ENCODE peak calls at places on chromosomes 7 and 10, in six cellular contexts. U is amniotic stem cell; H is upper lobe of right lung; C is small intestine; Y is stimulated activated CD8-positive, alpha-beta memory T cell treated with anti-CD3 and anti-CD28 coated beads, Interleukin-7, amount 100 ng/mL, for 24 hours; D is HCEC 1CT. E is an unnamed sample.

GRCh38 chr7:22176791-22177412 is 180.1 kb downstream of the RAPGEF5 start:
- DNase-seq in U (no peak), H (no peak), C (no peak), Y (no peak), D (no peak), E (no peak)

GRCh38 chr10:88386878-88387773 is 196.0 kb downstream of the RNLS start:
- DNase-seq in U (peak; percentile 56), H (no peak), C (peak; percentile 63), Y (no peak), D (peak; percentile 18), E (peak; percentile 78)

GRCh38 chr7:95793658-95794057 is 21.3 kb downstream of the DYNC1I1 start:
- DNase-seq in U (no peak), H (no peak), C (no peak), Y (no peak), D (no peak), E (no peak)

GRCh38 chr7:14752301-14752700 is 150.2 kb downstream of the DGKB start:
- DNase-seq in U (no peak), H (no peak), C (no peak), Y (no peak), D (no peak), E (no peak)

GRCh38 chr7:143391462-143392404 is 10.6 kb downstream of the ZYX start:
- DNase-seq in U (no peak), H (no peak), C (peak; percentile 59), Y (no peak), D (peak; percentile 73), E (no peak)

GRCh38 chr7:128963327-128963757 is 25.6 kb downstream of the IRF5 start:
- DNase-seq in U (no peak), H (no peak), C (no peak), Y (no peak), D (peak; percentile 13), E (no peak)

GRCh38 chr10:3180361-3180760 is 7.8 kb upstream of the PITRM1 start:
- DNase-seq in U (no peak), H (no peak), C (no peak), Y (no peak), D (no peak), E (no peak)

GRCh38 chr10:17742918-17743317 is 9.1 kb upstream of the TMEM236 start:
- DNase-seq in U (peak; percentile 13), H (peak; percentile 71), C (no peak), Y (peak; percentile 62), D (peak; percentile 22), E (peak; percentile 47)

GRCh38 chr7:129607471-129608120 is 3.9 kb upstream of the NRF1 start:
- DNase-seq in U (no peak), H (no peak), C (peak; percentile 40), Y (no peak), D (peak; percentile 40), E (peak; percentile 35)

GRCh38 chr7:44157116-44158059 is 16.3 kb upstream of the MYL7 start:
- DNase-seq in U (no peak), H (no peak), C (no peak), Y (no peak), D (no peak), E (no peak)

GRCh38 chr10:79327090-79327457 is 20.2 kb upstream of the PPIF start:
- DNase-seq in U (no peak), H (no peak), C (no peak), Y (no peak), D (no peak), E (no peak)

GRCh38 chr7:18458830-18459229 is 36.7 kb upstream of the HDAC9 start:
- DNase-seq in U (no peak), H (no peak), C (no peak), Y (no peak), D (no peak), E (no peak)

GRCh38 chr10:80662429-80663211 is 124.9 kb downstream of the SH2D4B start:
- DNase-seq in U (peak; percentile 50), H (peak; percentile 89), C (peak; percentile 70), Y (peak; percentile 50), D (peak; percentile 70), E (peak; percentile 89)

GRCh38 chr10:77036993-77037734 is 600.4 kb downstream of the KCNMA1 start:
- DNase-seq in U (no peak), H (no peak), C (peak; percentile 3), Y (no peak), D (no peak), E (peak; percentile 26)

GRCh38 chr7:129853661-129854268 is 99.0 kb downstream of the UBE2H start:
- DNase-seq in U (no peak), H (no peak), C (no peak), Y (no peak), D (peak; percentile 70), E (no peak)

GRCh38 chr10:112330607-112331160 is 43.2 kb upstream of the ACSL5 start:
- DNase-seq in U (no peak), H (no peak), C (no peak), Y (no peak), D (no peak), E (no peak)

GRCh38 chr7:155296788-155297516 is 726 bp upstream of the INSIG1 start:
- DNase-seq in U (peak; percentile 42), H (peak; percentile 84), C (peak; percentile 58), Y (peak; percentile 63), D (peak; percentile 91), E (peak; percentile 81)

GRCh38 chr10:98292976-98293375 is 25.0 kb upstream of the LOXL4 start:
- DNase-seq in U (no peak), H (no peak), C (no peak), Y (no peak), D (no peak), E (no peak)